ENCODE peak calls at places on chromosomes 16 and 17, in ten cellular contexts. N is astrocyte of the spinal cord, T is colonic mucosa, W is esophagus squamous epithelium, J is kidney, C is body of pancreas, Q is thyroid gland, G is pancreas, D is Calu3, F is bronchial epithelial cell. O is an unnamed sample.

GRCh38 chr17:74437702-74438101 is 5.8 kb downstream of the GPRC5C start:
- DNase-seq in N (no peak), T (no peak), W (no peak), J (no peak), C (no peak), Q (no peak), G (no peak), D (no peak), F (no peak), O (no peak)

GRCh38 chr17:33936764-33937163 is 318.3 kb upstream of the CCL2 start:
- DNase-seq in N (no peak), T (no peak), W (no peak), J (no peak), C (no peak), Q (no peak), G (no peak), D (no peak), F (no peak), O (no peak)

GRCh38 chr16:86296263-86296662 is 214.1 kb upstream of the FOXF1 start:
- DNase-seq in N (no peak), T (no peak), W (no peak), J (no peak), C (no peak), Q (no peak), G (no peak), D (no peak), F (no peak), O (no peak)

GRCh38 chr17:11644265-11645212 is 46.3 kb downstream of the DNAH9 start:
- DNase-seq in N (peak; percentile 33), T (peak; percentile 81), W (no peak), J (no peak), C (peak; percentile 79), Q (peak; percentile 75), G (peak; percentile 79), D (peak; percentile 57), F (peak; percentile 54), O (peak; percentile 47)

GRCh38 chr17:17675925-17676534 is 5.2 kb upstream of the RAI1 start:
- DNase-seq in N (no peak), T (peak; percentile 21), W (no peak), J (no peak), C (no peak), Q (no peak), G (no peak), D (peak; percentile 70), F (peak; percentile 97), O (no peak)

GRCh38 chr17:75340636-75341035 is 51.4 kb upstream of the SLC25A19 start:
- DNase-seq in N (no peak), T (no peak), W (no peak), J (no peak), C (no peak), Q (no peak), G (no peak), D (no peak), F (no peak), O (no peak)

GRCh38 chr17:71709271-71709670 is 411.5 kb upstream of the SOX9 start:
- DNase-seq in N (peak; percentile 2), T (no peak), W (no peak), J (no peak), C (no peak), Q (no peak), G (no peak), D (no peak), F (no peak), O (no peak)

GRCh38 chr17:77944390-77945222 is 13.9 kb upstream of the TNRC6C start:
- DNase-seq in N (no peak), T (no peak), W (no peak), J (no peak), C (no peak), Q (no peak), G (no peak), D (no peak), F (no peak), O (no peak)

GRCh38 chr17:74528491-74529199 is 2.6 kb downstream of the CD300LB start:
- DNase-seq in N (no peak), T (peak; percentile 20), W (no peak), J (no peak), C (peak; percentile 9), Q (no peak), G (no peak), D (no peak), F (no peak), O (no peak)

GRCh38 chr16:15798671-15799070 is 58.2 kb downstream of the MYH11 start:
- DNase-seq in N (no peak), T (no peak), W (no peak), J (no peak), C (no peak), Q (no peak), G (no peak), D (no peak), F (no peak), O (no peak)

GRCh38 chr16:66335704-66336329 is 30.7 kb upstream of the CDH5 start:
- DNase-seq in N (peak; percentile 74), T (no peak), W (no peak), J (no peak), C (no peak), Q (peak; percentile 36), G (no peak), D (peak; percentile 41), F (peak; percentile 29), O (no peak)

GRCh38 chr17:33234930-33235685 is 58.0 kb downstream of the ASIC2 start:
- DNase-seq in N (peak; percentile 91), T (peak; percentile 38), W (no peak), J (peak; percentile 85), C (peak; percentile 33), Q (peak; percentile 14), G (no peak), D (no peak), F (peak; percentile 97), O (no peak)

GRCh38 chr17:75842963-75843576 is 1.1 kb downstream of the UNC13D start:
- DNase-seq in N (no peak), T (no peak), W (no peak), J (no peak), C (no peak), Q (no peak), G (peak; percentile 73), D (no peak), F (no peak), O (no peak)

GRCh38 chr17:75404739-75405364 is 626 bp downstream of the GRB2 start:
- DNase-seq in N (peak; percentile 36), T (peak; percentile 63), W (no peak), J (peak; percentile 82), C (peak; percentile 47), Q (peak; percentile 38), G (peak; percentile 84), D (peak; percentile 30), F (peak; percentile 36), O (no peak)

GRCh38 chr16:7364054-7364407 is 31.4 kb downstream of the RBFOX1 start:
- DNase-seq in N (no peak), T (no peak), W (no peak), J (no peak), C (no peak), Q (no peak), G (no peak), D (no peak), F (no peak), O (no peak)

GRCh38 chr17:68580236-68580903 is 20.8 kb downstream of the FAM20A start:
- DNase-seq in N (peak; percentile 29), T (no peak), W (no peak), J (no peak), C (no peak), Q (peak; percentile 75), G (no peak), D (no peak), F (peak; percentile 22), O (no peak)

GRCh38 chr16:1559446-1559975 is 26.0 kb downstream of the TMEM204 start:
- DNase-seq in N (no peak), T (no peak), W (no peak), J (no peak), C (no peak), Q (no peak), G (no peak), D (no peak), F (no peak), O (no peak)

GRCh38 chr17:80257716-80258213 is 2.9 kb upstream of the RNF213 start:
- DNase-seq in N (no peak), T (peak; percentile 74), W (no peak), J (no peak), C (no peak), Q (no peak), G (no peak), D (no peak), F (no peak), O (no peak)

GRCh38 chr17:4144411-4144747 is 1.4 kb downstream of the CYB5D2 start:
- DNase-seq in N (no peak), T (peak; percentile 38), W (no peak), J (no peak), C (no peak), Q (no peak), G (no peak), D (no peak), F (no peak), O (no peak)

GRCh38 chr16:50677351-50677750 is 3.8 kb downstream of the SNX20 start:
- DNase-seq in N (no peak), T (no peak), W (no peak), J (no peak), C (no peak), Q (no peak), G (no peak), D (no peak), F (no peak), O (no peak)
- TF ChIP-seq CTCF in N (peak; percentile 34), T (peak; percentile 40), W (peak; percentile 39), J (no peak), C (no peak), Q (no peak), G (no peak), D (peak; percentile 51), F (peak; percentile 48), O (peak; percentile 46)

GRCh38 chr16:12833939-12834338 is 30.3 kb upstream of the CPPED1 start:
- DNase-seq in N (peak; percentile 12), T (no peak), W (no peak), J (peak; percentile 71), C (no peak), Q (no peak), G (no peak), D (peak; percentile 37), F (no peak), O (peak; percentile 1)

GRCh38 chr16:12826559-12826958 is 22.9 kb upstream of the CPPED1 start:
- DNase-seq in N (no peak), T (no peak), W (no peak), J (no peak), C (no peak), Q (no peak), G (no peak), D (no peak), F (no peak), O (no peak)

GRCh38 chr16:12829096-12829888 is 25.6 kb upstream of the CPPED1 start:
- DNase-seq in N (no peak), T (no peak), W (no peak), J (no peak), C (no peak), Q (no peak), G (no peak), D (no peak), F (no peak), O (no peak)
- TF ChIP-seq CTCF in N (no peak), T (no peak), W (no peak), J (no peak), C (no peak), Q (no peak), G (no peak), D (no peak), F (no peak), O (no peak)

GRCh38 chr16:4984174-4985000 is 26.3 kb downstream of the SEC14L5 start:
- DNase-seq in N (no peak), T (no peak), W (no peak), J (no peak), C (no peak), Q (no peak), G (no peak), D (no peak), F (peak; percentile 3), O (no peak)
- TF ChIP-seq CTCF in N (no peak), T (no peak), W (no peak), J (no peak), C (no peak), Q (no peak), G (no peak), D (no peak), F (no peak), O (peak; percentile 17)

GRCh38 chr16:28826141-28826540 is 3.3 kb downstream of the ATXN2L start:
- DNase-seq in N (no peak), T (no peak), W (no peak), J (no peak), C (no peak), Q (no peak), G (no peak), D (no peak), F (peak; percentile 50), O (no peak)
- TF ChIP-seq CTCF in N (peak; percentile 5), T (no peak), W (no peak), J (no peak), C (no peak), Q (no peak), G (no peak), D (no peak), F (peak; percentile 52), O (no peak)

O was measured in neural crest cell.